ENCODE peak calls at places on chromosomes 3 and 15, in nine cellular contexts. I is IMR-90, X is Calu3, R is cardiac fibroblast, N is osteocyte, G is fibroblast of mammary gland, B is mesothelial cell of epicardium, J is endothelial cell, E is AG09309. Z is an unnamed sample.

GRCh38 chr3:157669403-157669802 is 166.2 kb upstream of the VEPH1 start:
- DNase-seq in I (no peak), X (no peak), R (no peak), N (no peak), G (peak; percentile 28), B (no peak), J (no peak), E (no peak), Z (no peak)

GRCh38 chr15:99251436-99251821 is at the start of gene LRRC28:
- DNase-seq in I (no peak), X (no peak), R (no peak), N (no peak), G (no peak), B (no peak), J (no peak), E (no peak), Z (no peak)

GRCh38 chr3:10581716-10582115 is 76.3 kb upstream of the ATP2B2 start:
- DNase-seq in I (no peak), X (no peak), R (no peak), N (no peak), G (no peak), B (no peak), J (no peak), E (no peak), Z (no peak)

GRCh38 chr3:122577409-122578028 is at the start of gene PARP15:
- DNase-seq in I (no peak), X (peak; percentile 14), R (no peak), N (no peak), G (no peak), B (no peak), J (peak; percentile 12), E (no peak), Z (peak; percentile 66)

GRCh38 chr3:61682671-61683408 is 121.5 kb downstream of the PTPRG start:
- DNase-seq in I (peak; percentile 55), X (no peak), R (no peak), N (no peak), G (peak; percentile 85), B (no peak), J (no peak), E (peak; percentile 86), Z (no peak)

GRCh38 chr3:70608434-70608833 is 296.0 kb upstream of the MDFIC2 start:
- DNase-seq in I (no peak), X (peak; percentile 10), R (no peak), N (no peak), G (no peak), B (no peak), J (no peak), E (no peak), Z (no peak)

GRCh38 chr3:177035678-177036077 is 161.6 kb downstream of the TBL1XR1 start:
- DNase-seq in I (no peak), X (no peak), R (no peak), N (no peak), G (no peak), B (no peak), J (no peak), E (no peak), Z (no peak)

GRCh38 chr3:55202320-55202719 is 274.5 kb upstream of the LRTM1 start:
- DNase-seq in I (peak; percentile 95), X (no peak), R (peak; percentile 63), N (no peak), G (peak; percentile 98), B (no peak), J (no peak), E (peak; percentile 91), Z (no peak)

GRCh38 chr3:179882322-179882721 is 154.4 kb downstream of the PEX5L start:
- DNase-seq in I (no peak), X (peak; percentile 33), R (no peak), N (no peak), G (no peak), B (no peak), J (no peak), E (no peak), Z (peak; percentile 14)

GRCh38 chr3:132256984-132257383 is 60.2 kb upstream of the ACP3 start:
- DNase-seq in I (peak; percentile 56), X (peak; percentile 77), R (peak; percentile 84), N (no peak), G (peak; percentile 75), B (no peak), J (peak; percentile 51), E (no peak), Z (no peak)

GRCh38 chr15:76340198-76340801 is 3.7 kb downstream of the ISL2 start:
- DNase-seq in I (no peak), X (no peak), R (no peak), N (no peak), G (peak; percentile 30), B (no peak), J (no peak), E (no peak), Z (peak; percentile 34)

GRCh38 chr15:76341366-76342045 is 4.9 kb downstream of the ISL2 start:
- DNase-seq in I (no peak), X (no peak), R (no peak), N (peak; percentile 81), G (no peak), B (no peak), J (no peak), E (no peak), Z (no peak)

GRCh38 chr15:76339302-76340197 is 3.0 kb downstream of the ISL2 start:
- DNase-seq in I (no peak), X (no peak), R (no peak), N (peak; percentile 82), G (no peak), B (no peak), J (no peak), E (no peak), Z (peak; percentile 29)

GRCh38 chr15:76342046-76342381 is 5.4 kb downstream of the ISL2 start:
- DNase-seq in I (no peak), X (no peak), R (no peak), N (no peak), G (no peak), B (no peak), J (no peak), E (no peak), Z (no peak)

DNA sequence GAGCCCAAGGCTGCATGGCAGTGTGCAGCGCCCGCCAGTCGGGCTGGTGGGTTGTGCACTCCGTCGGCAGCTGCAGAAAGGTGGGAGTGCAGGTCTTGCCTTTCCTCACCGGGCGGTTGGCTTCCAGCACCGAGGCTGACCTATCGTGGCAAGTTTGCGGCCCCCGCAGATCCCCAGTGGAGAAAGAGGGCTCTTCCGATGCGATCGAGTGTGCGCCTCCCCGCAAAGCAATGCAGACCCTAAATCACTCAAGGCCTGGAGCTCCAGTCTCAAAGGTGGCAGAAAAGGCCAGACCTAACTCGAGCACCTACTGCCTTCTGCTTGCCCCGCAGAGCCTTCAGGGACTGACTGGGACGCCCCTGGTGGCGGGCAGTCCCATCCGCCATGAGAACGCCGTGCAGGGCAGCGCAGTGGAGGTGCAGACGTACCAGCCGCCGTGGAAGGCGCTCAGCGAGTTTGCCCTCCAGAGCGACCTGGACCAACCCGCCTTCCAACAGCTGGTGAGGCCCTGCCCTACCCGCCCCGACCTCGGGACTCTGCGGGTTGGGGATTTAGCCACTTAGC is 4.3 kb downstream of the ISL2 start:
- DNase-seq in I (no peak), X (peak; percentile 41), R (no peak), N (peak; percentile 83), G (no peak), B (no peak), J (no peak), E (no peak), Z (peak; percentile 64)
- TF ChIP-seq CTCF in I (no peak), X (no peak), R (peak; percentile 21), N (no peak), G (peak; percentile 5), B (no peak), J (no peak), E (peak; percentile 22), Z (peak; percentile 39)

DNA sequence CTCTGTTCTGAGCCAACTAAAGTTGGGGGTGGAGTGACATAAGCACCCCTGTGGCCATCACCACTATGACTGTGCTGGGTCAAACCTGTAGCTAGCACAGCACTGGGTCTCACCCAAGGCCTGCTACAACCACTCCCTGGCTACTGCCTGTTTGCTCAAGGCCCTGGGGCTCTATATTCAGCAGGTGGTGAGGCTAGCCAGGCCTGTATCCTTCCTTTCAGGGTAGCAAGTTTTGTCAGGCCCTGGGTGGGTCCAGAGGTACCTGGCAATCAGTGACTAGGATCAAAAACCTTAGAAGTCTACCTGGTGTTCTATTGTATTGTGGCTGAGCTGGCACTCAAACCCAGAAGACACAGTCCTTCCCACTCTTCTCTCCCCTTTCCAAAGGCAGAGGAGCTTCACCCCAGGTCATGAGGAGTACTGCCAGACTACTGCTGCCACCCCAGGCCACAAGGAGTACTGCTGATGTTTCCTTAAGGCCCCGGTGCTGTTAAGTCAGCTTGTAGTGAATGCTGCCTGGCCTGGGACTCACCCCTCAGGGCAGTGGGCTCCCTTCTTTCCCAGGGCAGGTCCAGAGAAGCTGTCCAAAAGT is 170.8 kb downstream of the IGSF11 start:
- DNase-seq in I (no peak), X (peak; percentile 10), R (no peak), N (peak; percentile 59), G (no peak), B (no peak), J (no peak), E (no peak), Z (peak; percentile 19)
- TF ChIP-seq CTCF in I (no peak), X (no peak), R (no peak), N (no peak), G (no peak), B (no peak), J (no peak), E (no peak), Z (peak; percentile 18)

DNA sequence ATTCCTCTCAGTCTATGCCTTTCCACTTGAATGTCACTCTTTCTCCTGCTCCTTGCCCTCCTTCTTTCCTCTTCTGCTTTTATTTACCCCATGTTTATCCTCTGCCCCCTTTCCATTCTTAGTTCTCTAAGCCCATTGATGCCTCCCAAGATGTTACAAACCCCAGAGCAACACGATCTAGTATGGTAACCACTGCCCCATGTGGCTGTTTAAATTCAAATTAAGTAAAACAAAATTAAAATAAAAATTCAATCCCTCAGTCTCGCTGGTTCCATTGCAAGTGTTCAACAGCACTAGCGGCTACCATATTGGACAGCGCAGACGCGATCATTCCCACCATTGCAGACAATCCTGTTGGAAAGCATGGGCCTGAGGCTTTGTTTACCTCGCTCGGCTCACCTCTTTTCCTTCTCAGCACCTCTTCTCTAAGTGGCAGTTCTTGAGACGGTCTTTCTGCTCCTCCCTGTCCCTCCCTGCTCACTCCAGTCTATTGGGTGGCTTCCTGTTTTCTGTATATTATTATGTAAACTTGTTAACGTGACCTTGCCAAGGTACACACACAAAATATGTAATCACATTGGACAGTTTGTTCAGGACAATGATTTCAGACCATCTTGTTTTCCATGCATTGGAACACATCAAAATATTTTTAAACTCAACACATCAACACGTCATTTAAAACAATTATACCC is 21.8 kb upstream of the CA12 start:
- DNase-seq in I (no peak), X (no peak), R (no peak), N (no peak), G (no peak), B (no peak), J (no peak), E (no peak), Z (no peak)
- TF ChIP-seq CTCF in I (no peak), X (peak; percentile 0), R (no peak), N (no peak), G (no peak), B (no peak), J (no peak), E (no peak), Z (no peak)

DNA sequence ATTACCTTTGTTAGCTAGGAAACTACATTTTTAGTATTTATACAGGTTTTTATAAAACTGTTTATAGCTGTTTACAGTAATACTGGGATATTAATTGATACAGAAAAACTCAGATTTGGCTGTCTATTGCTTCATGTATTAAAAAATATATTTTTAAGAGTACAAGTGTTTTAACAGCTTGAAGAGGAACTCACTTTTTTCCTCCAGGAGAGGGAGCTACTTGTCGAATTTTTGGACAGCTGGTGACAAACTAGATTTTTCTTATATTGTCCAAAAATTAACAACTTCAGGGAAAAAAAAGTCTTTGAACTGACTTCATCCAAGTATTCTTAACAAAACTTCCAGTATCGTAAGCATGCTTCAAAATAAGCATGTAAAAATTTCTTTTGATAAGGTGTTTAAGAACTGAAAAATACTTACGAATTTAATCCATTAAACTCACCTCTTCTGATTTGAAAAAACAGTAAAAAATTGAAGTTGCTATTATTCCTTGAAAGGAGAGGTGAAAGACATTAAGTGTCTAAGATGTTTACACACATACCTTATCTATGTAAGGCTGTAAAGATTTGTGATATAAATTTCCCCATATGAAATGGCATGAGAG is 4.0 kb downstream of the DIPK2A start:
- DNase-seq in I (peak; percentile 81), X (peak; percentile 43), R (peak; percentile 84), N (no peak), G (peak; percentile 76), B (no peak), J (no peak), E (no peak), Z (no peak)
- TF ChIP-seq CTCF in I (peak; percentile 67), X (peak; percentile 68), R (peak; percentile 57), N (peak; percentile 79), G (peak; percentile 58), B (peak; percentile 81), J (peak; percentile 76), E (peak; percentile 48), Z (peak; percentile 70)